ENCODE peak calls at places on chromosomes 13 and 19, in ten cellular contexts. One of them, this sample, is unnamed.

GRCh38 chr13:92255533-92255932 is 857.1 kb downstream of the GPC5 start:
- DNase-seq in stimulated activated CD8-positive, alpha-beta memory T cell treated with anti-CD3 and anti-CD28 coated beads, Interleukin-4, amount 100 ng/mL, for 4 hours: no peak
- DNase-seq in activated effector memory CD4-positive, alpha-beta T cell treated with Interleukin-2 at 50 U/mL for 16 hours: no peak
- DNase-seq in thoracic aorta: no peak
- DNase-seq in Jurkat, Clone E6-1: no peak
- DNase-seq in epithelial cell of esophagus: no peak
- DNase-seq in mucosa of gallbladder: no peak
- DNase-seq in NCI-H1105: no peak
- DNase-seq in nucleus accumbens: no peak
- DNase-seq in AG09309: no peak
- DNase-seq in this sample: no peak

GRCh38 chr19:44758596-44758995 is 10.1 kb downstream of the BCL3 start:
- DNase-seq in nucleus accumbens: no peak
- DNase-seq in NCI-H1105: no peak
- DNase-seq in AG09309: no peak
- DNase-seq in activated effector memory CD4-positive, alpha-beta T cell treated with Interleukin-2 at 50 U/mL for 16 hours: no peak
- DNase-seq in thoracic aorta: no peak
- DNase-seq in stimulated activated CD8-positive, alpha-beta memory T cell treated with anti-CD3 and anti-CD28 coated beads, Interleukin-4, amount 100 ng/mL, for 4 hours: no peak
- DNase-seq in mucosa of gallbladder: no peak
- DNase-seq in Jurkat, Clone E6-1: no peak
- DNase-seq in epithelial cell of esophagus: no peak
- DNase-seq in this sample: no peak

GRCh38 chr19:1110809-1111640 is 7.2 kb downstream of the GPX4 start:
- DNase-seq in NCI-H1105: no peak
- DNase-seq in nucleus accumbens: no peak
- DNase-seq in activated effector memory CD4-positive, alpha-beta T cell treated with Interleukin-2 at 50 U/mL for 16 hours: no peak
- DNase-seq in Jurkat, Clone E6-1: no peak
- DNase-seq in mucosa of gallbladder: no peak
- DNase-seq in epithelial cell of esophagus: no peak
- DNase-seq in AG09309: no peak
- DNase-seq in thoracic aorta: no peak
- DNase-seq in stimulated activated CD8-positive, alpha-beta memory T cell treated with anti-CD3 and anti-CD28 coated beads, Interleukin-4, amount 100 ng/mL, for 4 hours: no peak
- DNase-seq in this sample: no peak

GRCh38 chr13:49681837-49682236 is 9.4 kb downstream of the EBPL start:
- DNase-seq in NCI-H1105: peak; percentile 53
- DNase-seq in mucosa of gallbladder: no peak
- DNase-seq in nucleus accumbens: no peak
- DNase-seq in activated effector memory CD4-positive, alpha-beta T cell treated with Interleukin-2 at 50 U/mL for 16 hours: no peak
- DNase-seq in thoracic aorta: no peak
- DNase-seq in Jurkat, Clone E6-1: no peak
- DNase-seq in AG09309: no peak
- DNase-seq in stimulated activated CD8-positive, alpha-beta memory T cell treated with anti-CD3 and anti-CD28 coated beads, Interleukin-4, amount 100 ng/mL, for 4 hours: no peak
- DNase-seq in epithelial cell of esophagus: peak; percentile 80
- DNase-seq in this sample: no peak

GRCh38 chr13:49543656-49544055 is 41.7 kb downstream of the RCBTB1 start:
- DNase-seq in epithelial cell of esophagus: no peak
- DNase-seq in AG09309: no peak
- DNase-seq in mucosa of gallbladder: no peak
- DNase-seq in NCI-H1105: no peak
- DNase-seq in stimulated activated CD8-positive, alpha-beta memory T cell treated with anti-CD3 and anti-CD28 coated beads, Interleukin-4, amount 100 ng/mL, for 4 hours: no peak
- DNase-seq in thoracic aorta: no peak
- DNase-seq in nucleus accumbens: no peak
- DNase-seq in Jurkat, Clone E6-1: no peak
- DNase-seq in activated effector memory CD4-positive, alpha-beta T cell treated with Interleukin-2 at 50 U/mL for 16 hours: no peak
- DNase-seq in this sample: no peak

GRCh38 chr19:33125929-33126388 is 6.0 kb upstream of the WDR88 start:
- DNase-seq in AG09309: peak; percentile 25
- DNase-seq in mucosa of gallbladder: peak; percentile 55
- DNase-seq in stimulated activated CD8-positive, alpha-beta memory T cell treated with anti-CD3 and anti-CD28 coated beads, Interleukin-4, amount 100 ng/mL, for 4 hours: no peak
- DNase-seq in epithelial cell of esophagus: peak; percentile 72
- DNase-seq in nucleus accumbens: no peak
- DNase-seq in activated effector memory CD4-positive, alpha-beta T cell treated with Interleukin-2 at 50 U/mL for 16 hours: peak; percentile 21
- DNase-seq in NCI-H1105: peak; percentile 63
- DNase-seq in Jurkat, Clone E6-1: peak; percentile 58
- DNase-seq in thoracic aorta: no peak
- DNase-seq in this sample: peak; percentile 12

GRCh38 chr13:42354246-42355117 is 82.5 kb downstream of the AKAP11 start:
- DNase-seq in epithelial cell of esophagus: peak; percentile 66
- DNase-seq in mucosa of gallbladder: peak; percentile 10
- DNase-seq in thoracic aorta: no peak
- DNase-seq in nucleus accumbens: no peak
- DNase-seq in activated effector memory CD4-positive, alpha-beta T cell treated with Interleukin-2 at 50 U/mL for 16 hours: peak; percentile 29
- DNase-seq in NCI-H1105: no peak
- DNase-seq in Jurkat, Clone E6-1: peak; percentile 87
- DNase-seq in stimulated activated CD8-positive, alpha-beta memory T cell treated with anti-CD3 and anti-CD28 coated beads, Interleukin-4, amount 100 ng/mL, for 4 hours: no peak
- DNase-seq in AG09309: no peak
- DNase-seq in this sample: peak; percentile 3

GRCh38 chr13:21979156-21979819 is 308.4 kb downstream of the FGF9 start:
- DNase-seq in AG09309: no peak
- DNase-seq in Jurkat, Clone E6-1: no peak
- DNase-seq in stimulated activated CD8-positive, alpha-beta memory T cell treated with anti-CD3 and anti-CD28 coated beads, Interleukin-4, amount 100 ng/mL, for 4 hours: no peak
- DNase-seq in mucosa of gallbladder: no peak
- DNase-seq in thoracic aorta: no peak
- DNase-seq in nucleus accumbens: no peak
- DNase-seq in activated effector memory CD4-positive, alpha-beta T cell treated with Interleukin-2 at 50 U/mL for 16 hours: no peak
- DNase-seq in epithelial cell of esophagus: no peak
- DNase-seq in NCI-H1105: no peak
- DNase-seq in this sample: no peak

GRCh38 chr13:23621316-23621645 is 51.1 kb downstream of the TNFRSF19 start:
- DNase-seq in NCI-H1105: no peak
- DNase-seq in mucosa of gallbladder: no peak
- DNase-seq in stimulated activated CD8-positive, alpha-beta memory T cell treated with anti-CD3 and anti-CD28 coated beads, Interleukin-4, amount 100 ng/mL, for 4 hours: no peak
- DNase-seq in epithelial cell of esophagus: peak; percentile 95
- DNase-seq in nucleus accumbens: no peak
- DNase-seq in thoracic aorta: no peak
- DNase-seq in AG09309: peak; percentile 45
- DNase-seq in Jurkat, Clone E6-1: no peak
- DNase-seq in activated effector memory CD4-positive, alpha-beta T cell treated with Interleukin-2 at 50 U/mL for 16 hours: no peak
- DNase-seq in this sample: peak; percentile 84

GRCh38 chr13:110343241-110343865 is 36.3 kb downstream of the COL4A2 start:
- DNase-seq in nucleus accumbens: no peak
- DNase-seq in AG09309: no peak
- DNase-seq in stimulated activated CD8-positive, alpha-beta memory T cell treated with anti-CD3 and anti-CD28 coated beads, Interleukin-4, amount 100 ng/mL, for 4 hours: no peak
- DNase-seq in mucosa of gallbladder: no peak
- DNase-seq in epithelial cell of esophagus: peak; percentile 97
- DNase-seq in Jurkat, Clone E6-1: no peak
- DNase-seq in activated effector memory CD4-positive, alpha-beta T cell treated with Interleukin-2 at 50 U/mL for 16 hours: no peak
- DNase-seq in thoracic aorta: no peak
- DNase-seq in NCI-H1105: no peak
- DNase-seq in this sample: no peak

GRCh38 chr19:7349231-7349591 is 474 bp downstream of the ARHGEF18 start:
- DNase-seq in activated effector memory CD4-positive, alpha-beta T cell treated with Interleukin-2 at 50 U/mL for 16 hours: no peak
- DNase-seq in mucosa of gallbladder: no peak
- DNase-seq in stimulated activated CD8-positive, alpha-beta memory T cell treated with anti-CD3 and anti-CD28 coated beads, Interleukin-4, amount 100 ng/mL, for 4 hours: no peak
- DNase-seq in NCI-H1105: no peak
- DNase-seq in thoracic aorta: no peak
- DNase-seq in Jurkat, Clone E6-1: no peak
- DNase-seq in nucleus accumbens: no peak
- DNase-seq in epithelial cell of esophagus: no peak
- DNase-seq in AG09309: no peak
- DNase-seq in this sample: no peak